ENCODE peak calls at places on chromosomes 5 and 9, in ten cellular contexts. M is HFFc6, T is cardiac fibroblast, E is IMR-90, Q is RWPE1, V is GM12865, W is astrocyte of the spinal cord, N is lower lobe of right lung, I is ovary, A is thoracic aorta. L is an unnamed sample.

GRCh38 chr9:37253377-37253937 is 133.1 kb downstream of the ZCCHC7 start:
- DNase-seq in E (no peak), V (no peak), Q (no peak), I (no peak), A (no peak), W (no peak), N (no peak), T (no peak), M (no peak), L (no peak)

GRCh38 chr5:159021360-159022177 is 78.1 kb downstream of the EBF1 start:
- DNase-seq in W (no peak), I (no peak), A (no peak), T (peak; percentile 78), Q (no peak), V (no peak), E (peak; percentile 49), M (no peak), N (no peak), L (no peak)

GRCh38 chr5:141637266-141637692 is 482 bp downstream of the RELL2 start:
- DNase-seq in W (no peak), N (no peak), A (no peak), M (no peak), E (no peak), T (no peak), Q (peak; percentile 51), I (no peak), V (peak; percentile 50), L (peak; percentile 53)

GRCh38 chr5:14365831-14366435 is 215.7 kb upstream of the OTULINL start:
- DNase-seq in M (peak; percentile 11), A (no peak), I (no peak), T (no peak), Q (no peak), E (no peak), V (no peak), N (no peak), W (peak; percentile 68), L (no peak)

GRCh38 chr5:176817369-176817841 is 7.0 kb downstream of the UNC5A start:
- DNase-seq in A (no peak), M (no peak), V (no peak), W (no peak), N (no peak), Q (no peak), T (no peak), I (no peak), E (no peak), L (no peak)

GRCh38 chr5:139745121-139745799 is 50.3 kb upstream of the PSD2 start:
- DNase-seq in T (peak; percentile 87), Q (peak; percentile 60), W (peak; percentile 96), V (peak; percentile 60), I (no peak), M (peak; percentile 49), E (peak; percentile 82), N (no peak), A (peak; percentile 74), L (no peak)

GRCh38 chr5:5979362-5979760 is 399.0 kb downstream of the MED10 start:
- DNase-seq in E (no peak), W (no peak), I (no peak), A (no peak), T (peak; percentile 2), Q (no peak), V (no peak), N (no peak), M (peak; percentile 25), L (no peak)

GRCh38 chr5:124245276-124245675 is 501.2 kb downstream of the ZNF608 start:
- DNase-seq in W (no peak), Q (no peak), A (no peak), T (no peak), N (no peak), I (no peak), V (no peak), M (no peak), E (no peak), L (no peak)

GRCh38 chr9:93699650-93700049 is 123.3 kb downstream of the PHF2 start:
- DNase-seq in E (no peak), T (no peak), N (no peak), Q (no peak), I (no peak), V (no peak), M (no peak), W (no peak), A (no peak), L (peak; percentile 8)

GRCh38 chr9:89194381-89195114 is 15.9 kb upstream of the SHC3 start:
- DNase-seq in M (no peak), A (no peak), I (no peak), N (no peak), V (no peak), W (no peak), E (no peak), Q (no peak), T (no peak), L (no peak)

GRCh38 chr5:22998775-22999174 is 145.6 kb upstream of the CDH12 start:
- DNase-seq in V (no peak), W (no peak), N (no peak), T (no peak), M (no peak), Q (no peak), I (no peak), E (no peak), A (no peak), L (no peak)

GRCh38 chr9:109652971-109653370 is 127.0 kb upstream of the PALM2AKAP2 start:
- DNase-seq in V (peak; percentile 22), T (peak; percentile 52), E (peak; percentile 16), N (no peak), M (peak; percentile 27), I (no peak), W (peak; percentile 58), Q (peak; percentile 83), A (no peak), L (no peak)

GRCh38 chr5:74477761-74478160 is 162.8 kb downstream of the ENC1 start:
- DNase-seq in Q (no peak), W (no peak), M (no peak), N (no peak), A (no peak), T (no peak), E (no peak), I (no peak), V (no peak), L (no peak)

GRCh38 chr9:118446962-118447490 is 742.8 kb downstream of the TLR4 start:
- DNase-seq in W (no peak), A (no peak), M (no peak), V (no peak), T (no peak), Q (no peak), I (no peak), E (no peak), N (no peak), L (no peak)

GRCh38 chr5:123610665-123611406 is 98.9 kb downstream of the CSNK1G3 start:
- DNase-seq in E (peak; percentile 80), N (no peak), V (peak; percentile 79), Q (peak; percentile 49), W (peak; percentile 81), A (no peak), T (peak; percentile 84), M (peak; percentile 62), I (no peak), L (peak; percentile 25)

GRCh38 chr9:81588148-81588874 is 101.0 kb downstream of the TLE1 start:
- DNase-seq in Q (peak; percentile 83), V (no peak), A (peak; percentile 46), E (peak; percentile 74), T (peak; percentile 44), M (no peak), I (no peak), W (peak; percentile 76), N (peak; percentile 66), L (no peak)

GRCh38 chr9:68507098-68507795 is 33.4 kb downstream of the TMEM252 start:
- DNase-seq in I (no peak), W (peak; percentile 16), A (no peak), N (no peak), M (peak; percentile 28), T (peak; percentile 54), V (peak; percentile 37), Q (peak; percentile 48), E (peak; percentile 51), L (peak; percentile 35)

GRCh38 chr9:68509689-68510088 is 31.0 kb downstream of the TMEM252 start:
- DNase-seq in W (no peak), E (no peak), I (no peak), M (no peak), N (no peak), Q (no peak), A (no peak), T (no peak), V (no peak), L (no peak)

GRCh38 chr9:68505681-68506409 is 34.8 kb downstream of the TMEM252 start:
- DNase-seq in E (no peak), T (peak; percentile 34), V (peak; percentile 46), M (no peak), W (no peak), Q (no peak), A (no peak), I (no peak), N (no peak), L (no peak)

GRCh38 chr9:68508547-68508946 is 32.1 kb downstream of the TMEM252 start:
- DNase-seq in N (no peak), I (no peak), A (no peak), V (no peak), Q (no peak), W (no peak), M (no peak), E (no peak), T (no peak), L (no peak)

GRCh38 chr9:68507796-68508145 is 32.9 kb downstream of the TMEM252 start:
- DNase-seq in A (no peak), T (no peak), W (no peak), M (no peak), I (no peak), E (no peak), V (no peak), Q (no peak), N (no peak), L (no peak)
- TF ChIP-seq CTCF in A (no peak), T (no peak), W (no peak), M (peak; percentile 41), I (no peak), E (no peak), V (no peak), Q (peak; percentile 12), N (no peak), L (no peak)

GRCh38 chr5:57432876-57433275 is 49.7 kb downstream of the ACTBL2 start:
- DNase-seq in W (no peak), N (no peak), I (no peak), Q (peak; percentile 32), E (no peak), A (no peak), T (peak; percentile 59), V (no peak), M (no peak), L (no peak)
- TF ChIP-seq CTCF in W (no peak), N (no peak), I (no peak), Q (no peak), E (no peak), A (no peak), T (peak; percentile 27), V (no peak), M (peak; percentile 54), L (no peak)

GRCh38 chr9:33166263-33167083 is 663 bp downstream of the B4GALT1 start:
- DNase-seq in W (no peak), T (peak; percentile 58), N (peak; percentile 77), I (peak; percentile 71), E (no peak), Q (no peak), M (peak; percentile 8), A (no peak), V (peak; percentile 39), L (no peak)
- TF ChIP-seq CTCF in W (no peak), T (no peak), N (peak; percentile 6), I (no peak), E (no peak), Q (no peak), M (no peak), A (no peak), V (no peak), L (no peak)

GRCh38 chr5:37275521-37275920 is 26.3 kb upstream of the CPLANE1 start:
- DNase-seq in N (no peak), T (no peak), A (no peak), I (no peak), V (no peak), Q (no peak), M (no peak), W (no peak), E (no peak), L (no peak)
- TF ChIP-seq CTCF in N (no peak), T (no peak), A (no peak), I (no peak), V (no peak), Q (no peak), M (no peak), W (no peak), E (no peak), L (no peak)

L was measured in GM13976.